ENCODE peak calls at places on chromosomes 16 and 17, in nine cellular contexts. One of them, this sample, is unnamed.

GRCh38 chr17:8210761-8211458 is 535 bp upstream of the AURKB start:
- DNase-seq in NCI-H446 treated with DMSO at 0.1 percent for 48 hours: no peak
- DNase-seq in spleen: no peak
- DNase-seq in vagina: no peak
- DNase-seq in tibial artery: no peak
- DNase-seq in cardiac fibroblast: no peak
- DNase-seq in adipocyte: peak; percentile 25
- DNase-seq in iPS DF 6.9: no peak
- DNase-seq in Calu3: no peak
- DNase-seq in this sample: no peak

GRCh38 chr17:77441130-77441920 is 300.6 kb downstream of the SEC14L1 start:
- DNase-seq in Calu3: no peak
- DNase-seq in cardiac fibroblast: no peak
- DNase-seq in spleen: peak; percentile 90
- DNase-seq in adipocyte: no peak
- DNase-seq in iPS DF 6.9: no peak
- DNase-seq in tibial artery: no peak
- DNase-seq in NCI-H446 treated with DMSO at 0.1 percent for 48 hours: peak; percentile 60
- DNase-seq in vagina: no peak
- DNase-seq in this sample: no peak

GRCh38 chr17:9195961-9196668 is 174.8 kb downstream of the NTN1 start:
- DNase-seq in tibial artery: no peak
- DNase-seq in spleen: peak; percentile 35
- DNase-seq in NCI-H446 treated with DMSO at 0.1 percent for 48 hours: no peak
- DNase-seq in iPS DF 6.9: no peak
- DNase-seq in vagina: no peak
- DNase-seq in Calu3: peak; percentile 17
- DNase-seq in cardiac fibroblast: no peak
- DNase-seq in adipocyte: no peak
- DNase-seq in this sample: no peak

GRCh38 chr17:47279062-47279801 is 25.6 kb downstream of the ITGB3 start:
- DNase-seq in spleen: peak; percentile 84
- DNase-seq in iPS DF 6.9: no peak
- DNase-seq in cardiac fibroblast: peak; percentile 100
- DNase-seq in NCI-H446 treated with DMSO at 0.1 percent for 48 hours: no peak
- DNase-seq in Calu3: no peak
- DNase-seq in tibial artery: peak; percentile 94
- DNase-seq in vagina: no peak
- DNase-seq in adipocyte: peak; percentile 82
- DNase-seq in this sample: no peak

GRCh38 chr17:52762147-52762793 is 603.8 kb upstream of the CA10 start:
- DNase-seq in NCI-H446 treated with DMSO at 0.1 percent for 48 hours: no peak
- DNase-seq in adipocyte: no peak
- DNase-seq in cardiac fibroblast: no peak
- DNase-seq in tibial artery: no peak
- DNase-seq in iPS DF 6.9: no peak
- DNase-seq in spleen: peak; percentile 27
- DNase-seq in vagina: no peak
- DNase-seq in Calu3: no peak
- DNase-seq in this sample: no peak

GRCh38 chr17:48558731-48559608 is 14.1 kb upstream of the HOXB2 start:
- DNase-seq in vagina: no peak
- DNase-seq in Calu3: no peak
- DNase-seq in cardiac fibroblast: no peak
- DNase-seq in iPS DF 6.9: no peak
- DNase-seq in adipocyte: no peak
- DNase-seq in spleen: no peak
- DNase-seq in tibial artery: no peak
- DNase-seq in NCI-H446 treated with DMSO at 0.1 percent for 48 hours: no peak
- DNase-seq in this sample: no peak

GRCh38 chr16:7303677-7304200 is 28.9 kb upstream of the RBFOX1 start:
- DNase-seq in iPS DF 6.9: no peak
- DNase-seq in Calu3: no peak
- DNase-seq in tibial artery: no peak
- DNase-seq in adipocyte: no peak
- DNase-seq in NCI-H446 treated with DMSO at 0.1 percent for 48 hours: no peak
- DNase-seq in vagina: no peak
- DNase-seq in spleen: no peak
- DNase-seq in cardiac fibroblast: no peak
- DNase-seq in this sample: no peak

GRCh38 chr16:31351937-31352315 is 3.0 kb upstream of the ITGAX start:
- DNase-seq in Calu3: no peak
- DNase-seq in iPS DF 6.9: no peak
- DNase-seq in adipocyte: no peak
- DNase-seq in cardiac fibroblast: peak; percentile 20
- DNase-seq in NCI-H446 treated with DMSO at 0.1 percent for 48 hours: no peak
- DNase-seq in vagina: no peak
- DNase-seq in tibial artery: no peak
- DNase-seq in spleen: peak; percentile 87
- DNase-seq in this sample: no peak

GRCh38 chr16:77113835-77114234 is 77.2 kb upstream of the MON1B start:
- DNase-seq in Calu3: no peak
- DNase-seq in adipocyte: no peak
- DNase-seq in iPS DF 6.9: no peak
- DNase-seq in cardiac fibroblast: no peak
- DNase-seq in vagina: no peak
- DNase-seq in NCI-H446 treated with DMSO at 0.1 percent for 48 hours: no peak
- DNase-seq in spleen: no peak
- DNase-seq in tibial artery: no peak
- DNase-seq in this sample: no peak

GRCh38 chr17:70875729-70876344 is 706.5 kb downstream of the KCNJ2 start:
- DNase-seq in Calu3: no peak
- DNase-seq in NCI-H446 treated with DMSO at 0.1 percent for 48 hours: no peak
- DNase-seq in cardiac fibroblast: no peak
- DNase-seq in adipocyte: no peak
- DNase-seq in tibial artery: no peak
- DNase-seq in iPS DF 6.9: no peak
- DNase-seq in vagina: no peak
- DNase-seq in spleen: no peak
- DNase-seq in this sample: no peak

GRCh38 chr16:87426423-87427215 is 34.5 kb downstream of the MAP1LC3B start:
- DNase-seq in iPS DF 6.9: no peak
- DNase-seq in adipocyte: no peak
- DNase-seq in Calu3: no peak
- DNase-seq in NCI-H446 treated with DMSO at 0.1 percent for 48 hours: no peak
- DNase-seq in cardiac fibroblast: no peak
- DNase-seq in vagina: no peak
- DNase-seq in tibial artery: no peak
- DNase-seq in spleen: no peak
- DNase-seq in this sample: no peak

GRCh38 chr16:84648595-84649510 is 542 bp downstream of the KLHL36 start:
- DNase-seq in Calu3: peak; percentile 76
- DNase-seq in spleen: peak; percentile 93
- DNase-seq in cardiac fibroblast: no peak
- DNase-seq in iPS DF 6.9: no peak
- DNase-seq in adipocyte: peak; percentile 44
- DNase-seq in vagina: no peak
- DNase-seq in tibial artery: peak; percentile 77
- DNase-seq in NCI-H446 treated with DMSO at 0.1 percent for 48 hours: no peak
- DNase-seq in this sample: no peak

GRCh38 chr16:10881479-10882030 is 4.6 kb downstream of the CIITA start:
- DNase-seq in tibial artery: no peak
- DNase-seq in adipocyte: no peak
- DNase-seq in Calu3: no peak
- DNase-seq in vagina: no peak
- DNase-seq in NCI-H446 treated with DMSO at 0.1 percent for 48 hours: no peak
- DNase-seq in iPS DF 6.9: no peak
- DNase-seq in cardiac fibroblast: no peak
- DNase-seq in spleen: no peak
- DNase-seq in this sample: no peak